ENCODE peak calls at places on chromosomes 16 and 17, in five cellular contexts. One of them, this sample, is unnamed.

GRCh38 chr17:72631568-72631967 is 460.9 kb downstream of the SLC39A11 start:
- DNase-seq in AG09309: no peak
- DNase-seq in cardiac fibroblast: no peak
- DNase-seq in lower lobe of right lung: no peak
- DNase-seq in aorta: no peak
- DNase-seq in this sample: no peak

GRCh38 chr17:7215652-7216139 is 3.9 kb downstream of the DLG4 start:
- DNase-seq in AG09309: no peak
- DNase-seq in cardiac fibroblast: no peak
- DNase-seq in lower lobe of right lung: no peak
- DNase-seq in aorta: peak
- DNase-seq in this sample: no peak

GRCh38 chr16:47578573-47578972 is 117.4 kb downstream of the PHKB start:
- DNase-seq in AG09309: no peak
- DNase-seq in cardiac fibroblast: peak
- DNase-seq in lower lobe of right lung: no peak
- DNase-seq in aorta: no peak
- DNase-seq in this sample: no peak

GRCh38 chr16:84054916-84055315 is 12.3 kb upstream of the SLC38A8 start:
- DNase-seq in AG09309: no peak
- DNase-seq in cardiac fibroblast: no peak
- DNase-seq in lower lobe of right lung: peak
- DNase-seq in aorta: no peak
- DNase-seq in this sample: no peak

GRCh38 chr16:57807252-57807967 is 5.1 kb upstream of the KIFC3 start:
- DNase-seq in AG09309: no peak
- DNase-seq in cardiac fibroblast: no peak
- DNase-seq in lower lobe of right lung: no peak
- DNase-seq in aorta: no peak
- DNase-seq in this sample: peak

GRCh38 chr17:47902039-47902744 is 6.2 kb downstream of the SP2 start:
- DNase-seq in AG09309: no peak
- DNase-seq in cardiac fibroblast: no peak
- DNase-seq in lower lobe of right lung: no peak
- DNase-seq in aorta: no peak
- DNase-seq in this sample: no peak

GRCh38 chr17:199195-199604 is 17.8 kb upstream of the DOC2B start:
- DNase-seq in AG09309: no peak
- DNase-seq in cardiac fibroblast: no peak
- DNase-seq in lower lobe of right lung: peak
- DNase-seq in aorta: peak
- DNase-seq in this sample: no peak

GRCh38 chr16:52928955-52929354 is 123.7 kb downstream of the CHD9NB start:
- DNase-seq in AG09309: no peak
- DNase-seq in cardiac fibroblast: no peak
- DNase-seq in lower lobe of right lung: no peak
- DNase-seq in aorta: no peak
- DNase-seq in this sample: no peak

GRCh38 chr17:30869005-30869404 is 37.0 kb downstream of the TEFM start:
- DNase-seq in AG09309: no peak
- DNase-seq in cardiac fibroblast: no peak
- DNase-seq in lower lobe of right lung: no peak
- DNase-seq in aorta: no peak
- DNase-seq in this sample: no peak

GRCh38 chr17:15490634-15491261 is 23.3 kb upstream of the CDRT4 start:
- DNase-seq in AG09309: no peak
- DNase-seq in cardiac fibroblast: peak
- DNase-seq in lower lobe of right lung: no peak
- DNase-seq in aorta: peak
- DNase-seq in this sample: no peak

GRCh38 chr17:68085751-68086445 is 50.4 kb downstream of the KPNA2 start:
- DNase-seq in AG09309: no peak
- DNase-seq in cardiac fibroblast: no peak
- DNase-seq in lower lobe of right lung: no peak
- DNase-seq in aorta: no peak
- DNase-seq in this sample: no peak

GRCh38 chr17:44536090-44536960 is 21.0 kb upstream of the FZD2 start:
- DNase-seq in AG09309: no peak
- DNase-seq in cardiac fibroblast: peak
- DNase-seq in lower lobe of right lung: no peak
- DNase-seq in aorta: no peak
- DNase-seq in this sample: no peak

GRCh38 chr16:69049146-69049545 is 56.3 kb upstream of the HAS3 start:
- DNase-seq in AG09309: no peak
- DNase-seq in cardiac fibroblast: peak
- DNase-seq in lower lobe of right lung: no peak
- DNase-seq in aorta: no peak
- DNase-seq in this sample: peak

GRCh38 chr17:72476575-72476986 is 355.8 kb downstream of the SOX9 start:
- DNase-seq in AG09309: no peak
- DNase-seq in cardiac fibroblast: no peak
- DNase-seq in lower lobe of right lung: no peak
- DNase-seq in aorta: no peak
- DNase-seq in this sample: no peak

GRCh38 chr16:66081967-66082366 is 284.5 kb upstream of the CDH5 start:
- DNase-seq in AG09309: peak
- DNase-seq in cardiac fibroblast: peak
- DNase-seq in lower lobe of right lung: no peak
- DNase-seq in aorta: no peak
- DNase-seq in this sample: no peak

GRCh38 chr16:8720080-8720966 is 45.9 kb downstream of the ABAT start:
- DNase-seq in AG09309: no peak
- DNase-seq in cardiac fibroblast: no peak
- DNase-seq in lower lobe of right lung: no peak
- DNase-seq in aorta: no peak
- DNase-seq in this sample: peak

GRCh38 chr17:41131979-41132378 is 8.0 kb upstream of the KRTAP4-12 start:
- DNase-seq in AG09309: no peak
- DNase-seq in cardiac fibroblast: peak
- DNase-seq in lower lobe of right lung: no peak
- DNase-seq in aorta: no peak
- DNase-seq in this sample: no peak

GRCh38 chr17:68759343-68760140 is 158.4 kb upstream of the FAM20A start:
- DNase-seq in AG09309: peak
- DNase-seq in cardiac fibroblast: peak
- DNase-seq in lower lobe of right lung: peak
- DNase-seq in aorta: peak
- DNase-seq in this sample: peak

GRCh38 chr16:56800355-56800754 is 64.7 kb upstream of the SLC12A3 start:
- DNase-seq in AG09309: no peak
- DNase-seq in cardiac fibroblast: peak
- DNase-seq in lower lobe of right lung: no peak
- DNase-seq in aorta: no peak
- DNase-seq in this sample: peak

GRCh38 chr16:87552772-87553171 is 49.5 kb upstream of the JPH3 start:
- DNase-seq in AG09309: no peak
- DNase-seq in cardiac fibroblast: no peak
- DNase-seq in lower lobe of right lung: no peak
- DNase-seq in aorta: no peak
- DNase-seq in this sample: peak

GRCh38 chr16:89103781-89104180 is 10.1 kb downstream of the ACSF3 start:
- DNase-seq in AG09309: no peak
- DNase-seq in cardiac fibroblast: no peak
- DNase-seq in lower lobe of right lung: peak
- DNase-seq in aorta: no peak
- DNase-seq in this sample: no peak

GRCh38 chr17:68674271-68674925 is 73.2 kb upstream of the FAM20A start:
- DNase-seq in AG09309: no peak
- DNase-seq in cardiac fibroblast: no peak
- DNase-seq in lower lobe of right lung: no peak
- DNase-seq in aorta: no peak
- DNase-seq in this sample: no peak

GRCh38 chr17:20266806-20267458 is 200.4 kb downstream of the LGALS9B start:
- DNase-seq in AG09309: peak
- DNase-seq in cardiac fibroblast: peak
- DNase-seq in lower lobe of right lung: no peak
- DNase-seq in aorta: no peak
- DNase-seq in this sample: peak

GRCh38 chr17:1558401-1558800 is 4.2 kb downstream of the PITPNA start:
- DNase-seq in AG09309: no peak
- DNase-seq in cardiac fibroblast: no peak
- DNase-seq in lower lobe of right lung: no peak
- DNase-seq in aorta: no peak
- DNase-seq in this sample: no peak

GRCh38 chr17:40121191-40121885 is 433 bp upstream of the MSL1 start:
- DNase-seq in AG09309: no peak
- DNase-seq in cardiac fibroblast: peak
- DNase-seq in lower lobe of right lung: peak
- DNase-seq in aorta: peak
- DNase-seq in this sample: peak

GRCh38 chr17:62126292-62126691 is 61.2 kb upstream of the MED13 start:
- DNase-seq in AG09309: no peak
- DNase-seq in cardiac fibroblast: no peak
- DNase-seq in lower lobe of right lung: no peak
- DNase-seq in aorta: no peak
- DNase-seq in this sample: no peak

GRCh38 chr17:73625006-73625405 is 19.2 kb downstream of the SDK2 start:
- DNase-seq in AG09309: no peak
- DNase-seq in cardiac fibroblast: no peak
- DNase-seq in lower lobe of right lung: no peak
- DNase-seq in aorta: no peak
- DNase-seq in this sample: no peak

This sample was measured in ACHN.